ENCODE peak calls at places on chromosomes 6 and 20, in four cellular contexts. B is brain microvascular endothelial cell; E is fibroblast of lung; X is naive thymus-derived CD4-positive, alpha-beta T cell. C is an unnamed sample. For H3K36me3, the result is how much of the 10 kb centered on the place peaks cover.

GRCh38 chr6:3750324-3751018 is 1.0 kb downstream of the PXDC1 start:
- DNase-seq in B (peak), E (peak), X (no peak), C (no peak)

GRCh38 chr20:24735263-24735662 is 213.8 kb upstream of the CST7 start:
- DNase-seq in B (no peak), E (no peak), X (no peak), C (no peak)

GRCh38 chr6:13989424-13990144 is 64.8 kb downstream of the RNF182 start:
- DNase-seq in B (peak), E (peak), X (no peak), C (no peak)

GRCh38 chr6:81743649-81744048 is 8.8 kb downstream of the TENT5A start:
- DNase-seq in B (no peak), E (no peak), X (no peak), C (no peak)

GRCh38 chr6:3334579-3334978 is 75.8 kb downstream of the PSMG4 start:
- DNase-seq in B (no peak), E (no peak), X (no peak), C (no peak)

GRCh38 chr6:91126876-91127275 is 540.0 kb upstream of the MAP3K7 start:
- DNase-seq in B (no peak), E (no peak), X (no peak), C (no peak)

GRCh38 chr6:168155193-168155592 is 76.2 kb upstream of the FRMD1 start:
- DNase-seq in B (peak), E (peak), X (no peak), C (no peak)

GRCh38 chr6:53809691-53810090 is 14.9 kb downstream of the LRRC1 start:
- DNase-seq in B (no peak), E (no peak), X (no peak), C (no peak)

GRCh38 chr6:47076422-47077344 is 34.6 kb upstream of the ADGRF1 start:
- DNase-seq in B (no peak), E (peak), X (no peak), C (no peak)

GRCh38 chr20:5095454-5095853 is 24.3 kb downstream of the PCNA start:
- DNase-seq in B (no peak), E (no peak), X (no peak), C (no peak)

GRCh38 chr20:13821876-13822275 is 37.0 kb downstream of the NDUFAF5 start:
- DNase-seq in B (no peak), E (no peak), X (no peak), C (no peak)

GRCh38 chr6:44202972-44203750 is 13.6 kb upstream of the MYMX start:
- DNase-seq in B (no peak), E (no peak), X (no peak), C (no peak)
- H3K4me3 ChIP-seq in B (no peak), E (no peak), X (no peak), C (no peak)

DNA sequence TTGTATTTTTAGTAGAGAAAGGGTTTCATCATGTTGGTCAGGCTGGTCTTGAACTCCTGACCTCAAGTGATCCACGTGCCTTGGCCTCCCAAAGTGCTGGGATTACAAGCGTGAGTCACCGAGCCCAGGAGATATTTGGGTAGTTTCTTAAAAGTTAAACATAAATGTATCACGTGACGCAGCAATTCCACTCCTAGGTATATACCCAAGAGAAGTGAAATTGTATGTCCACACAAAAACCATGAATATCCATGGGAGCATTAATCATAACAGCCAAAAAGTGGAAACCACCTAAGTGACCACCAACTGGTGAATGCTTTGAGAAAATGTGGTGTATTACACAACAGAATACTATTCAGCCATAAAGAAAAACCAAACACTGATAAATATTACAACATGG is 164.8 kb downstream of the MRPL14 start:
- DNase-seq in B (no peak), E (no peak), X (no peak), C (no peak)
- H3K36me3 ChIP-seq in B (under half), E (under half), X (under half), C (under half)

GRCh38 chr20:63376283-63377250 is 15.4 kb upstream of the CHRNA4 start:
- DNase-seq in B (no peak), E (no peak), X (no peak), C (no peak)
- H3K4me3 ChIP-seq in B (no peak), E (no peak), X (no peak), C (no peak)

GRCh38 chr20:16395366-16395765 is 177.9 kb downstream of the KIF16B start:
- DNase-seq in B (no peak), E (no peak), X (no peak), C (no peak)

GRCh38 chr20:16393836-16394235 is 179.4 kb downstream of the KIF16B start:
- DNase-seq in B (no peak), E (no peak), X (no peak), C (no peak)

GRCh38 chr20:16393297-16393696 is 180.0 kb downstream of the KIF16B start:
- DNase-seq in B (no peak), E (no peak), X (no peak), C (no peak)

GRCh38 chr20:16397053-16397452 is 176.2 kb downstream of the KIF16B start:
- DNase-seq in B (no peak), E (peak), X (no peak), C (no peak)

DNA sequence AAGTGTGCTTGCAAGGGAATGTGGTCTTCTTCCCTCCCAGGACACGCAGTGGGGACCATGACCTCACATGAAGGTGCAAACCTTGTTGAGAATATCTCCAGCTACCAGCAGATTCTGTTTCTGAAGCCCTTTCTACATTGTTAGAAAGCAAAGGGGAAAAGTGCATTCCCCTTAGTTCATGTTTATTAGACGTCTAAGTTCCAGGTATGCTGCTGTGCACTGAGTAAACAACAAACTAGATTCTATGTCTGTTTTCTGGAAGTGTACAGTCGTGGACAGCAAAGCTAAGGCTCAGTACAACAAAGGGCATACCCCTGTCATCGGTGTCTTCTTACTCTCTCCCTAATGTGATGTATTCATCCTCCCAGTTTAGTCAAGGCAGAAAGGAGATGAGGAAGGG is 178.5 kb downstream of the KIF16B start:
- DNase-seq in B (no peak), E (no peak), X (no peak), C (no peak)
- H3K36me3 ChIP-seq in B (under half), E (under half), X (under half), C (under half)

GRCh38 chr6:39998126-39998525 is 63.9 kb upstream of the MOCS1 start:
- DNase-seq in B (no peak), E (no peak), X (no peak), C (no peak)
- H3K4me3 ChIP-seq in B (no peak), E (no peak), X (no peak), C (no peak)

C was measured in esophagus squamous epithelium.